ENCODE peak calls at places on chromosome 11, in eight cellular contexts. One of them, this sample, is unnamed.

GRCh38 chr11:62905286-62905685 is 15.9 kb downstream of the CHRM1 start:
- DNase-seq in T-helper 2 cell treated with Interferon-gamma antibody and Interleukin-4, amounts not matched to agents 5 μg/mL and 100 μg/mL, for 36 hours: no peak
- DNase-seq in central memory CD4-positive, alpha-beta T cell: no peak
- DNase-seq in fibroblast of pulmonary artery: no peak
- DNase-seq in non-pigmented ciliary epithelial cell: no peak
- DNase-seq in stimulated activated CD4-positive, alpha-beta T cell treated with anti-CD3 and anti-CD28 coated beads, Interleukin-15, amount 100 ng/mL, for 48 hours: no peak
- DNase-seq in aorta: no peak
- DNase-seq in GM12865: no peak
- DNase-seq in this sample: no peak

GRCh38 chr11:44066732-44067131 is 662 bp downstream of the ACCS start:
- DNase-seq in T-helper 2 cell treated with Interferon-gamma antibody and Interleukin-4, amounts not matched to agents 5 μg/mL and 100 μg/mL, for 36 hours: no peak
- DNase-seq in central memory CD4-positive, alpha-beta T cell: no peak
- DNase-seq in fibroblast of pulmonary artery: peak
- DNase-seq in non-pigmented ciliary epithelial cell: peak
- DNase-seq in stimulated activated CD4-positive, alpha-beta T cell treated with anti-CD3 and anti-CD28 coated beads, Interleukin-15, amount 100 ng/mL, for 48 hours: no peak
- DNase-seq in aorta: no peak
- DNase-seq in GM12865: no peak
- DNase-seq in this sample: no peak

GRCh38 chr11:70525006-70525405 is 126.7 kb downstream of the CTTN start:
- DNase-seq in T-helper 2 cell treated with Interferon-gamma antibody and Interleukin-4, amounts not matched to agents 5 μg/mL and 100 μg/mL, for 36 hours: no peak
- DNase-seq in central memory CD4-positive, alpha-beta T cell: no peak
- DNase-seq in fibroblast of pulmonary artery: no peak
- DNase-seq in non-pigmented ciliary epithelial cell: no peak
- DNase-seq in stimulated activated CD4-positive, alpha-beta T cell treated with anti-CD3 and anti-CD28 coated beads, Interleukin-15, amount 100 ng/mL, for 48 hours: no peak
- DNase-seq in aorta: peak
- DNase-seq in GM12865: no peak
- DNase-seq in this sample: peak

GRCh38 chr11:103294516-103294915 is 185.3 kb downstream of the DYNC2H1 start:
- DNase-seq in T-helper 2 cell treated with Interferon-gamma antibody and Interleukin-4, amounts not matched to agents 5 μg/mL and 100 μg/mL, for 36 hours: no peak
- DNase-seq in central memory CD4-positive, alpha-beta T cell: no peak
- DNase-seq in fibroblast of pulmonary artery: no peak
- DNase-seq in non-pigmented ciliary epithelial cell: no peak
- DNase-seq in stimulated activated CD4-positive, alpha-beta T cell treated with anti-CD3 and anti-CD28 coated beads, Interleukin-15, amount 100 ng/mL, for 48 hours: no peak
- DNase-seq in aorta: no peak
- DNase-seq in GM12865: no peak
- DNase-seq in this sample: no peak

GRCh38 chr11:66043008-66043906 is 5.7 kb downstream of the GAL3ST3 start:
- DNase-seq in T-helper 2 cell treated with Interferon-gamma antibody and Interleukin-4, amounts not matched to agents 5 μg/mL and 100 μg/mL, for 36 hours: no peak
- DNase-seq in central memory CD4-positive, alpha-beta T cell: no peak
- DNase-seq in fibroblast of pulmonary artery: no peak
- DNase-seq in non-pigmented ciliary epithelial cell: no peak
- DNase-seq in stimulated activated CD4-positive, alpha-beta T cell treated with anti-CD3 and anti-CD28 coated beads, Interleukin-15, amount 100 ng/mL, for 48 hours: no peak
- DNase-seq in aorta: no peak
- DNase-seq in GM12865: no peak
- DNase-seq in this sample: no peak

GRCh38 chr11:36465449-36466163 is 44.5 kb downstream of the TRAF6 start:
- DNase-seq in T-helper 2 cell treated with Interferon-gamma antibody and Interleukin-4, amounts not matched to agents 5 μg/mL and 100 μg/mL, for 36 hours: no peak
- DNase-seq in central memory CD4-positive, alpha-beta T cell: no peak
- DNase-seq in fibroblast of pulmonary artery: no peak
- DNase-seq in non-pigmented ciliary epithelial cell: no peak
- DNase-seq in stimulated activated CD4-positive, alpha-beta T cell treated with anti-CD3 and anti-CD28 coated beads, Interleukin-15, amount 100 ng/mL, for 48 hours: no peak
- DNase-seq in aorta: no peak
- DNase-seq in GM12865: no peak
- DNase-seq in this sample: no peak

GRCh38 chr11:118947999-118948398 is 8.1 kb upstream of the UPK2 start:
- DNase-seq in T-helper 2 cell treated with Interferon-gamma antibody and Interleukin-4, amounts not matched to agents 5 μg/mL and 100 μg/mL, for 36 hours: no peak
- DNase-seq in central memory CD4-positive, alpha-beta T cell: no peak
- DNase-seq in fibroblast of pulmonary artery: no peak
- DNase-seq in non-pigmented ciliary epithelial cell: no peak
- DNase-seq in stimulated activated CD4-positive, alpha-beta T cell treated with anti-CD3 and anti-CD28 coated beads, Interleukin-15, amount 100 ng/mL, for 48 hours: no peak
- DNase-seq in aorta: no peak
- DNase-seq in GM12865: no peak
- DNase-seq in this sample: no peak

GRCh38 chr11:130371004-130371590 is 56.4 kb upstream of the ZBTB44 start:
- DNase-seq in T-helper 2 cell treated with Interferon-gamma antibody and Interleukin-4, amounts not matched to agents 5 μg/mL and 100 μg/mL, for 36 hours: no peak
- DNase-seq in central memory CD4-positive, alpha-beta T cell: no peak
- DNase-seq in fibroblast of pulmonary artery: no peak
- DNase-seq in non-pigmented ciliary epithelial cell: no peak
- DNase-seq in stimulated activated CD4-positive, alpha-beta T cell treated with anti-CD3 and anti-CD28 coated beads, Interleukin-15, amount 100 ng/mL, for 48 hours: no peak
- DNase-seq in aorta: no peak
- DNase-seq in GM12865: no peak
- DNase-seq in this sample: no peak

GRCh38 chr11:45455536-45455935 is 169.4 kb upstream of the SYT13 start:
- DNase-seq in T-helper 2 cell treated with Interferon-gamma antibody and Interleukin-4, amounts not matched to agents 5 μg/mL and 100 μg/mL, for 36 hours: no peak
- DNase-seq in central memory CD4-positive, alpha-beta T cell: no peak
- DNase-seq in fibroblast of pulmonary artery: peak
- DNase-seq in non-pigmented ciliary epithelial cell: no peak
- DNase-seq in stimulated activated CD4-positive, alpha-beta T cell treated with anti-CD3 and anti-CD28 coated beads, Interleukin-15, amount 100 ng/mL, for 48 hours: no peak
- DNase-seq in aorta: no peak
- DNase-seq in GM12865: no peak
- DNase-seq in this sample: no peak

GRCh38 chr11:94877446-94878200 is 95.7 kb downstream of the CWC15 start:
- DNase-seq in T-helper 2 cell treated with Interferon-gamma antibody and Interleukin-4, amounts not matched to agents 5 μg/mL and 100 μg/mL, for 36 hours: no peak
- DNase-seq in central memory CD4-positive, alpha-beta T cell: no peak
- DNase-seq in fibroblast of pulmonary artery: peak
- DNase-seq in non-pigmented ciliary epithelial cell: no peak
- DNase-seq in stimulated activated CD4-positive, alpha-beta T cell treated with anti-CD3 and anti-CD28 coated beads, Interleukin-15, amount 100 ng/mL, for 48 hours: no peak
- DNase-seq in aorta: no peak
- DNase-seq in GM12865: no peak
- DNase-seq in this sample: no peak

GRCh38 chr11:101618691-101619090 is 34.9 kb upstream of the TRPC6 start:
- DNase-seq in T-helper 2 cell treated with Interferon-gamma antibody and Interleukin-4, amounts not matched to agents 5 μg/mL and 100 μg/mL, for 36 hours: no peak
- DNase-seq in central memory CD4-positive, alpha-beta T cell: no peak
- DNase-seq in fibroblast of pulmonary artery: peak
- DNase-seq in non-pigmented ciliary epithelial cell: peak
- DNase-seq in stimulated activated CD4-positive, alpha-beta T cell treated with anti-CD3 and anti-CD28 coated beads, Interleukin-15, amount 100 ng/mL, for 48 hours: no peak
- DNase-seq in aorta: no peak
- DNase-seq in GM12865: no peak
- DNase-seq in this sample: no peak

GRCh38 chr11:2685566-2686359 is 14.0 kb downstream of the KCNQ1OT1 start:
- DNase-seq in T-helper 2 cell treated with Interferon-gamma antibody and Interleukin-4, amounts not matched to agents 5 μg/mL and 100 μg/mL, for 36 hours: no peak
- DNase-seq in central memory CD4-positive, alpha-beta T cell: no peak
- DNase-seq in fibroblast of pulmonary artery: no peak
- DNase-seq in non-pigmented ciliary epithelial cell: no peak
- DNase-seq in stimulated activated CD4-positive, alpha-beta T cell treated with anti-CD3 and anti-CD28 coated beads, Interleukin-15, amount 100 ng/mL, for 48 hours: no peak
- DNase-seq in aorta: peak
- DNase-seq in GM12865: no peak
- DNase-seq in this sample: no peak

GRCh38 chr11:10287140-10287539 is 6.9 kb downstream of the SBF2 start:
- DNase-seq in T-helper 2 cell treated with Interferon-gamma antibody and Interleukin-4, amounts not matched to agents 5 μg/mL and 100 μg/mL, for 36 hours: no peak
- DNase-seq in central memory CD4-positive, alpha-beta T cell: no peak
- DNase-seq in fibroblast of pulmonary artery: no peak
- DNase-seq in non-pigmented ciliary epithelial cell: no peak
- DNase-seq in stimulated activated CD4-positive, alpha-beta T cell treated with anti-CD3 and anti-CD28 coated beads, Interleukin-15, amount 100 ng/mL, for 48 hours: no peak
- DNase-seq in aorta: no peak
- DNase-seq in GM12865: no peak
- DNase-seq in this sample: no peak

GRCh38 chr11:27757953-27758352 is 57.7 kb upstream of the BDNF start:
- DNase-seq in T-helper 2 cell treated with Interferon-gamma antibody and Interleukin-4, amounts not matched to agents 5 μg/mL and 100 μg/mL, for 36 hours: no peak
- DNase-seq in central memory CD4-positive, alpha-beta T cell: no peak
- DNase-seq in fibroblast of pulmonary artery: peak
- DNase-seq in non-pigmented ciliary epithelial cell: peak
- DNase-seq in stimulated activated CD4-positive, alpha-beta T cell treated with anti-CD3 and anti-CD28 coated beads, Interleukin-15, amount 100 ng/mL, for 48 hours: no peak
- DNase-seq in aorta: peak
- DNase-seq in GM12865: no peak
- DNase-seq in this sample: no peak

GRCh38 chr11:452203-452744 is 2.2 kb downstream of the PTDSS2 start:
- DNase-seq in T-helper 2 cell treated with Interferon-gamma antibody and Interleukin-4, amounts not matched to agents 5 μg/mL and 100 μg/mL, for 36 hours: no peak
- DNase-seq in central memory CD4-positive, alpha-beta T cell: no peak
- DNase-seq in fibroblast of pulmonary artery: no peak
- DNase-seq in non-pigmented ciliary epithelial cell: no peak
- DNase-seq in stimulated activated CD4-positive, alpha-beta T cell treated with anti-CD3 and anti-CD28 coated beads, Interleukin-15, amount 100 ng/mL, for 48 hours: no peak
- DNase-seq in aorta: no peak
- DNase-seq in GM12865: no peak
- DNase-seq in this sample: peak

GRCh38 chr11:111531156-111531555 is 9.4 kb upstream of the LAYN start:
- DNase-seq in T-helper 2 cell treated with Interferon-gamma antibody and Interleukin-4, amounts not matched to agents 5 μg/mL and 100 μg/mL, for 36 hours: no peak
- DNase-seq in central memory CD4-positive, alpha-beta T cell: no peak
- DNase-seq in fibroblast of pulmonary artery: no peak
- DNase-seq in non-pigmented ciliary epithelial cell: no peak
- DNase-seq in stimulated activated CD4-positive, alpha-beta T cell treated with anti-CD3 and anti-CD28 coated beads, Interleukin-15, amount 100 ng/mL, for 48 hours: no peak
- DNase-seq in aorta: no peak
- DNase-seq in GM12865: no peak
- DNase-seq in this sample: no peak

GRCh38 chr11:95419915-95420314 is 188.9 kb upstream of the SESN3 start:
- DNase-seq in T-helper 2 cell treated with Interferon-gamma antibody and Interleukin-4, amounts not matched to agents 5 μg/mL and 100 μg/mL, for 36 hours: no peak
- DNase-seq in central memory CD4-positive, alpha-beta T cell: no peak
- DNase-seq in fibroblast of pulmonary artery: peak
- DNase-seq in non-pigmented ciliary epithelial cell: peak
- DNase-seq in stimulated activated CD4-positive, alpha-beta T cell treated with anti-CD3 and anti-CD28 coated beads, Interleukin-15, amount 100 ng/mL, for 48 hours: no peak
- DNase-seq in aorta: no peak
- DNase-seq in GM12865: no peak
- DNase-seq in this sample: no peak

GRCh38 chr11:68987211-68987610 is 6.4 kb upstream of the MRGPRD start:
- DNase-seq in T-helper 2 cell treated with Interferon-gamma antibody and Interleukin-4, amounts not matched to agents 5 μg/mL and 100 μg/mL, for 36 hours: no peak
- DNase-seq in central memory CD4-positive, alpha-beta T cell: no peak
- DNase-seq in fibroblast of pulmonary artery: no peak
- DNase-seq in non-pigmented ciliary epithelial cell: no peak
- DNase-seq in stimulated activated CD4-positive, alpha-beta T cell treated with anti-CD3 and anti-CD28 coated beads, Interleukin-15, amount 100 ng/mL, for 48 hours: no peak
- DNase-seq in aorta: no peak
- DNase-seq in GM12865: no peak
- DNase-seq in this sample: no peak

GRCh38 chr11:34755671-34756070 is 134.8 kb downstream of the EHF start:
- DNase-seq in T-helper 2 cell treated with Interferon-gamma antibody and Interleukin-4, amounts not matched to agents 5 μg/mL and 100 μg/mL, for 36 hours: no peak
- DNase-seq in central memory CD4-positive, alpha-beta T cell: no peak
- DNase-seq in fibroblast of pulmonary artery: no peak
- DNase-seq in non-pigmented ciliary epithelial cell: no peak
- DNase-seq in stimulated activated CD4-positive, alpha-beta T cell treated with anti-CD3 and anti-CD28 coated beads, Interleukin-15, amount 100 ng/mL, for 48 hours: no peak
- DNase-seq in aorta: no peak
- DNase-seq in GM12865: no peak
- DNase-seq in this sample: no peak

GRCh38 chr11:69284081-69284511 is 9.9 kb upstream of the MYEOV start:
- DNase-seq in T-helper 2 cell treated with Interferon-gamma antibody and Interleukin-4, amounts not matched to agents 5 μg/mL and 100 μg/mL, for 36 hours: no peak
- DNase-seq in central memory CD4-positive, alpha-beta T cell: no peak
- DNase-seq in fibroblast of pulmonary artery: no peak
- DNase-seq in non-pigmented ciliary epithelial cell: no peak
- DNase-seq in stimulated activated CD4-positive, alpha-beta T cell treated with anti-CD3 and anti-CD28 coated beads, Interleukin-15, amount 100 ng/mL, for 48 hours: no peak
- DNase-seq in aorta: no peak
- DNase-seq in GM12865: no peak
- DNase-seq in this sample: no peak

GRCh38 chr11:15599376-15599775 is 484.7 kb downstream of the INSC start:
- DNase-seq in T-helper 2 cell treated with Interferon-gamma antibody and Interleukin-4, amounts not matched to agents 5 μg/mL and 100 μg/mL, for 36 hours: no peak
- DNase-seq in central memory CD4-positive, alpha-beta T cell: no peak
- DNase-seq in fibroblast of pulmonary artery: no peak
- DNase-seq in non-pigmented ciliary epithelial cell: no peak
- DNase-seq in stimulated activated CD4-positive, alpha-beta T cell treated with anti-CD3 and anti-CD28 coated beads, Interleukin-15, amount 100 ng/mL, for 48 hours: no peak
- DNase-seq in aorta: no peak
- DNase-seq in GM12865: no peak
- DNase-seq in this sample: no peak

GRCh38 chr11:44577231-44577834 is 11.9 kb downstream of the CD82 start:
- DNase-seq in T-helper 2 cell treated with Interferon-gamma antibody and Interleukin-4, amounts not matched to agents 5 μg/mL and 100 μg/mL, for 36 hours: no peak
- DNase-seq in central memory CD4-positive, alpha-beta T cell: no peak
- DNase-seq in fibroblast of pulmonary artery: no peak
- DNase-seq in non-pigmented ciliary epithelial cell: no peak
- DNase-seq in stimulated activated CD4-positive, alpha-beta T cell treated with anti-CD3 and anti-CD28 coated beads, Interleukin-15, amount 100 ng/mL, for 48 hours: no peak
- DNase-seq in aorta: no peak
- DNase-seq in GM12865: no peak
- DNase-seq in this sample: no peak

GRCh38 chr11:119363874-119364590 is 17.5 kb downstream of the USP2 start:
- DNase-seq in T-helper 2 cell treated with Interferon-gamma antibody and Interleukin-4, amounts not matched to agents 5 μg/mL and 100 μg/mL, for 36 hours: peak
- DNase-seq in central memory CD4-positive, alpha-beta T cell: peak
- DNase-seq in fibroblast of pulmonary artery: peak
- DNase-seq in non-pigmented ciliary epithelial cell: no peak
- DNase-seq in stimulated activated CD4-positive, alpha-beta T cell treated with anti-CD3 and anti-CD28 coated beads, Interleukin-15, amount 100 ng/mL, for 48 hours: peak
- DNase-seq in aorta: no peak
- DNase-seq in GM12865: peak
- DNase-seq in this sample: peak

GRCh38 chr11:72373163-72373562 is 61.2 kb downstream of the CLPB start:
- DNase-seq in T-helper 2 cell treated with Interferon-gamma antibody and Interleukin-4, amounts not matched to agents 5 μg/mL and 100 μg/mL, for 36 hours: no peak
- DNase-seq in central memory CD4-positive, alpha-beta T cell: no peak
- DNase-seq in fibroblast of pulmonary artery: no peak
- DNase-seq in non-pigmented ciliary epithelial cell: no peak
- DNase-seq in stimulated activated CD4-positive, alpha-beta T cell treated with anti-CD3 and anti-CD28 coated beads, Interleukin-15, amount 100 ng/mL, for 48 hours: no peak
- DNase-seq in aorta: no peak
- DNase-seq in GM12865: no peak
- DNase-seq in this sample: no peak

GRCh38 chr11:75518204-75518549 is 7.6 kb downstream of the GDPD5 start:
- DNase-seq in T-helper 2 cell treated with Interferon-gamma antibody and Interleukin-4, amounts not matched to agents 5 μg/mL and 100 μg/mL, for 36 hours: no peak
- DNase-seq in central memory CD4-positive, alpha-beta T cell: no peak
- DNase-seq in fibroblast of pulmonary artery: no peak
- DNase-seq in non-pigmented ciliary epithelial cell: no peak
- DNase-seq in stimulated activated CD4-positive, alpha-beta T cell treated with anti-CD3 and anti-CD28 coated beads, Interleukin-15, amount 100 ng/mL, for 48 hours: no peak
- DNase-seq in aorta: no peak
- DNase-seq in GM12865: no peak
- DNase-seq in this sample: no peak

GRCh38 chr11:132414451-132414850 is 1044.0 kb downstream of the NTM start:
- DNase-seq in T-helper 2 cell treated with Interferon-gamma antibody and Interleukin-4, amounts not matched to agents 5 μg/mL and 100 μg/mL, for 36 hours: no peak
- DNase-seq in central memory CD4-positive, alpha-beta T cell: no peak
- DNase-seq in fibroblast of pulmonary artery: no peak
- DNase-seq in non-pigmented ciliary epithelial cell: no peak
- DNase-seq in stimulated activated CD4-positive, alpha-beta T cell treated with anti-CD3 and anti-CD28 coated beads, Interleukin-15, amount 100 ng/mL, for 48 hours: no peak
- DNase-seq in aorta: no peak
- DNase-seq in GM12865: no peak
- DNase-seq in this sample: no peak

GRCh38 chr11:100525197-100525596 is 161.9 kb upstream of the ARHGAP42 start:
- DNase-seq in T-helper 2 cell treated with Interferon-gamma antibody and Interleukin-4, amounts not matched to agents 5 μg/mL and 100 μg/mL, for 36 hours: no peak
- DNase-seq in central memory CD4-positive, alpha-beta T cell: no peak
- DNase-seq in fibroblast of pulmonary artery: no peak
- DNase-seq in non-pigmented ciliary epithelial cell: no peak
- DNase-seq in stimulated activated CD4-positive, alpha-beta T cell treated with anti-CD3 and anti-CD28 coated beads, Interleukin-15, amount 100 ng/mL, for 48 hours: no peak
- DNase-seq in aorta: no peak
- DNase-seq in GM12865: no peak
- DNase-seq in this sample: no peak

GRCh38 chr11:111765320-111765983 is 737 bp downstream of the PPP2R1B start:
- DNase-seq in T-helper 2 cell treated with Interferon-gamma antibody and Interleukin-4, amounts not matched to agents 5 μg/mL and 100 μg/mL, for 36 hours: no peak
- DNase-seq in central memory CD4-positive, alpha-beta T cell: no peak
- DNase-seq in fibroblast of pulmonary artery: no peak
- DNase-seq in non-pigmented ciliary epithelial cell: no peak
- DNase-seq in stimulated activated CD4-positive, alpha-beta T cell treated with anti-CD3 and anti-CD28 coated beads, Interleukin-15, amount 100 ng/mL, for 48 hours: no peak
- DNase-seq in aorta: no peak
- DNase-seq in GM12865: no peak
- DNase-seq in this sample: no peak

GRCh38 chr11:126304457-126305072 is 705 bp downstream of the DCPS start:
- DNase-seq in T-helper 2 cell treated with Interferon-gamma antibody and Interleukin-4, amounts not matched to agents 5 μg/mL and 100 μg/mL, for 36 hours: no peak
- DNase-seq in central memory CD4-positive, alpha-beta T cell: no peak
- DNase-seq in fibroblast of pulmonary artery: no peak
- DNase-seq in non-pigmented ciliary epithelial cell: no peak
- DNase-seq in stimulated activated CD4-positive, alpha-beta T cell treated with anti-CD3 and anti-CD28 coated beads, Interleukin-15, amount 100 ng/mL, for 48 hours: no peak
- DNase-seq in aorta: no peak
- DNase-seq in GM12865: peak
- DNase-seq in this sample: no peak

GRCh38 chr11:19382131-19382611 is 141.4 kb upstream of the E2F8 start:
- DNase-seq in T-helper 2 cell treated with Interferon-gamma antibody and Interleukin-4, amounts not matched to agents 5 μg/mL and 100 μg/mL, for 36 hours: no peak
- DNase-seq in central memory CD4-positive, alpha-beta T cell: no peak
- DNase-seq in fibroblast of pulmonary artery: peak
- DNase-seq in non-pigmented ciliary epithelial cell: no peak
- DNase-seq in stimulated activated CD4-positive, alpha-beta T cell treated with anti-CD3 and anti-CD28 coated beads, Interleukin-15, amount 100 ng/mL, for 48 hours: no peak
- DNase-seq in aorta: no peak
- DNase-seq in GM12865: no peak
- DNase-seq in this sample: no peak

GRCh38 chr11:113091578-113091844 is 130.3 kb downstream of the NCAM1 start:
- DNase-seq in T-helper 2 cell treated with Interferon-gamma antibody and Interleukin-4, amounts not matched to agents 5 μg/mL and 100 μg/mL, for 36 hours: no peak
- DNase-seq in central memory CD4-positive, alpha-beta T cell: no peak
- DNase-seq in fibroblast of pulmonary artery: peak
- DNase-seq in non-pigmented ciliary epithelial cell: no peak
- DNase-seq in stimulated activated CD4-positive, alpha-beta T cell treated with anti-CD3 and anti-CD28 coated beads, Interleukin-15, amount 100 ng/mL, for 48 hours: no peak
- DNase-seq in aorta: no peak
- DNase-seq in GM12865: no peak
- DNase-seq in this sample: no peak